ENCODE peak calls at places on chromosomes 3 and 15, in seven cellular contexts. Z is neural progenitor cell, E is adrenal gland, Q is left lung, I is MM.1S, P is tibial nerve, D is tibial artery. F is an unnamed sample. For H3K4me1, the result is how much of the 10 kb centered on the place peaks cover.

GRCh38 chr15:39471791-39472190 is 109.1 kb upstream of the THBS1 start:
- DNase-seq in Z (no peak), E (no peak), Q (no peak), I (no peak), P (no peak), D (no peak), F (no peak)

GRCh38 chr3:196989721-196990262 is 21.2 kb upstream of the PIGZ start:
- DNase-seq in Z (no peak), E (no peak), Q (no peak), I (no peak), P (no peak), D (peak), F (no peak)

GRCh38 chr3:63538912-63539311 is 113.6 kb upstream of the SNTN start:
- DNase-seq in Z (no peak), E (no peak), Q (no peak), I (peak), P (no peak), D (no peak), F (no peak)

GRCh38 chr3:43503067-43503728 is 118.6 kb downstream of the ANO10 start:
- DNase-seq in Z (peak), E (no peak), Q (no peak), I (peak), P (no peak), D (no peak), F (no peak)

GRCh38 chr3:190323241-190323617 is 983 bp upstream of the CLDN1 start:
- DNase-seq in Z (no peak), E (no peak), Q (no peak), I (no peak), P (no peak), D (no peak), F (no peak)

GRCh38 chr3:120419797-120420196 is 31.0 kb downstream of the FSTL1 start:
- DNase-seq in Z (no peak), E (peak), Q (no peak), I (no peak), P (no peak), D (no peak), F (no peak)

GRCh38 chr3:179015551-179016020 is 56.0 kb downstream of the ZMAT3 start:
- DNase-seq in Z (peak), E (no peak), Q (no peak), I (peak), P (no peak), D (no peak), F (no peak)

GRCh38 chr3:194265996-194266657 is 85.0 kb downstream of the CPN2 start:
- DNase-seq in Z (no peak), E (no peak), Q (no peak), I (no peak), P (no peak), D (peak), F (no peak)

GRCh38 chr15:96549136-96549535 is 218.6 kb downstream of the NR2F2 start:
- DNase-seq in Z (no peak), E (no peak), Q (no peak), I (no peak), P (no peak), D (no peak), F (no peak)

GRCh38 chr3:49805367-49805782 is 2.3 kb downstream of the INKA1 start:
- DNase-seq in Z (no peak), E (peak), Q (peak), I (no peak), P (peak), D (peak), F (peak)

GRCh38 chr3:184272269-184272668 is 3.6 kb upstream of the ECE2 start:
- DNase-seq in Z (no peak), E (no peak), Q (no peak), I (no peak), P (no peak), D (no peak), F (no peak)

GRCh38 chr3:5195605-5196004 is 8.1 kb downstream of the EDEM1 start:
- DNase-seq in Z (no peak), E (peak), Q (peak), I (peak), P (no peak), D (no peak), F (no peak)

GRCh38 chr15:65033659-65034269 is 4.3 kb upstream of the MTFMT start:
- DNase-seq in Z (peak), E (no peak), Q (no peak), I (peak), P (no peak), D (no peak), F (no peak)

GRCh38 chr3:13598926-13599886 is 50.3 kb downstream of the FBLN2 start:
- DNase-seq in Z (no peak), E (no peak), Q (no peak), I (no peak), P (no peak), D (no peak), F (no peak)

GRCh38 chr3:45906681-45907220 is 20.4 kb downstream of the CCR9 start:
- DNase-seq in Z (peak), E (no peak), Q (no peak), I (peak), P (no peak), D (no peak), F (no peak)

GRCh38 chr3:22685598-22685997 is 517.5 kb upstream of the UBE2E2 start:
- DNase-seq in Z (peak), E (no peak), Q (no peak), I (no peak), P (no peak), D (no peak), F (no peak)

GRCh38 chr3:103271575-103271974 is 836.8 kb downstream of the ZPLD1 start:
- DNase-seq in Z (no peak), E (no peak), Q (no peak), I (no peak), P (no peak), D (no peak), F (no peak)

GRCh38 chr3:140509534-140509933 is 168.3 kb upstream of the TRIM42 start:
- DNase-seq in Z (peak), E (no peak), Q (no peak), I (no peak), P (no peak), D (no peak), F (no peak)

GRCh38 chr15:64706011-64706911 is 69.1 kb downstream of the RBPMS2 start:
- DNase-seq in Z (no peak), E (no peak), Q (no peak), I (no peak), P (no peak), D (no peak), F (no peak)

GRCh38 chr15:41501961-41502786 is 8.5 kb downstream of the ITPKA start:
- DNase-seq in Z (peak), E (no peak), Q (no peak), I (no peak), P (no peak), D (no peak), F (no peak)

GRCh38 chr3:116483135-116483534 is 37.8 kb upstream of the LSAMP start:
- DNase-seq in Z (no peak), E (no peak), Q (no peak), I (no peak), P (no peak), D (no peak), F (no peak)

GRCh38 chr15:85615930-85616329 is 178.8 kb downstream of the KLHL25 start:
- DNase-seq in Z (peak), E (no peak), Q (no peak), I (peak), P (no peak), D (no peak), F (no peak)

GRCh38 chr3:197003461-197004385 is 25.9 kb downstream of the MELTF start:
- DNase-seq in Z (peak), E (no peak), Q (no peak), I (peak), P (no peak), D (peak), F (peak)

GRCh38 chr3:25555695-25556094 is 109.0 kb downstream of the TOP2B start:
- DNase-seq in Z (no peak), E (no peak), Q (no peak), I (no peak), P (no peak), D (no peak), F (no peak)

GRCh38 chr3:43797794-43798193 is 107.1 kb downstream of the ABHD5 start:
- DNase-seq in Z (no peak), E (no peak), Q (no peak), I (no peak), P (no peak), D (no peak), F (no peak)

GRCh38 chr3:122681294-122682015 is 816 bp downstream of the PARP14 start:
- DNase-seq in Z (no peak), E (no peak), Q (no peak), I (no peak), P (no peak), D (no peak), F (peak)

GRCh38 chr3:133573629-133574194 is at the start of gene CDV3:
- DNase-seq in Z (peak), E (no peak), Q (no peak), I (no peak), P (no peak), D (no peak), F (no peak)

GRCh38 chr3:156240642-156241041 is 120.3 kb downstream of the KCNAB1 start:
- DNase-seq in Z (no peak), E (no peak), Q (no peak), I (no peak), P (no peak), D (no peak), F (no peak)

GRCh38 chr3:39193391-39193790 is 996 bp upstream of the XIRP1 start:
- DNase-seq in Z (no peak), E (no peak), Q (no peak), I (no peak), P (no peak), D (no peak), F (no peak)

GRCh38 chr3:42747581-42747980 is 25.5 kb downstream of the CCDC13 start:
- DNase-seq in Z (no peak), E (no peak), Q (peak), I (no peak), P (no peak), D (peak), F (no peak)

GRCh38 chr3:44208568-44208967 is 33.1 kb upstream of the TOPAZ1 start:
- DNase-seq in Z (no peak), E (no peak), Q (no peak), I (no peak), P (no peak), D (no peak), F (no peak)

GRCh38 chr3:124174910-124175874 is 183.3 kb upstream of the ROPN1 start:
- DNase-seq in Z (no peak), E (no peak), Q (no peak), I (no peak), P (no peak), D (no peak), F (no peak)

GRCh38 chr3:50321146-50321843 is 1.2 kb downstream of the HYAL2 start:
- DNase-seq in Z (peak), E (peak), Q (peak), I (peak), P (peak), D (peak), F (peak)

GRCh38 chr3:77320514-77320913 is 280.6 kb downstream of the ROBO2 start:
- DNase-seq in Z (peak), E (no peak), Q (no peak), I (peak), P (no peak), D (no peak), F (no peak)

GRCh38 chr3:10319804-10320203 is 1.1 kb downstream of the SEC13 start:
- DNase-seq in Z (no peak), E (no peak), Q (no peak), I (no peak), P (no peak), D (no peak), F (no peak)
- H3K4me1 ChIP-seq in Z (under half), E (under half), Q (under half), I (under half), P (under half), D (under half), F (under half)

DNA sequence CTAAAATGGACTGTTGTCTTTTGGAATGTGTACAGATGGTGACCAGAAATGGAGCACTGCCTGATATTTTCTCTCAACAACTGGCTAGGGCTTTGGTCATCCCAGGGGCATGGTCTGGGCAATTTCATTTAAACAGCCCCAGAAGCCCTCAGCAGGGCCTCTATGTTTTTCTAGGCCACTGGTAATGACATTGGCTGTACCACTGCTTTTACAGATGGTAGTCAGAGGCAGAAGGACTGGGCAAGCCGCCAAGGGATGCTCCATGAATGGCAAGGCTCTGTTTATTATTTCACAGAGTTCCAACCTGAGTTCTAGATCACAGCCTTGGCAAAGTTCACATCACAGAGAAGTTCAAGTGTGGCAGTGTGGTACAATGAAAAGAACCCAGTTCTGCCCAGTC is 37.0 kb upstream of the LMCD1 start:
- DNase-seq in Z (no peak), E (no peak), Q (no peak), I (no peak), P (no peak), D (peak), F (no peak)
- TF ChIP-seq CTCF in Z (no peak), E (no peak), Q (no peak), I (no peak), P (no peak), D (no peak), F (no peak)

GRCh38 chr3:27344192-27344591 is 25.0 kb downstream of the NEK10 start:
- DNase-seq in Z (no peak), E (no peak), Q (no peak), I (no peak), P (no peak), D (no peak), F (no peak)

GRCh38 chr3:27345045-27345444 is 24.1 kb downstream of the NEK10 start:
- DNase-seq in Z (no peak), E (no peak), Q (no peak), I (no peak), P (no peak), D (no peak), F (no peak)

GRCh38 chr3:27342279-27342678 is 26.9 kb downstream of the NEK10 start:
- DNase-seq in Z (no peak), E (no peak), Q (no peak), I (no peak), P (no peak), D (no peak), F (no peak)

GRCh38 chr3:27345959-27346865 is 23.0 kb downstream of the NEK10 start:
- DNase-seq in Z (no peak), E (no peak), Q (no peak), I (no peak), P (no peak), D (no peak), F (no peak)

GRCh38 chr3:27345493-27345892 is 23.7 kb downstream of the NEK10 start:
- DNase-seq in Z (no peak), E (no peak), Q (no peak), I (no peak), P (no peak), D (no peak), F (no peak)
- H3K4me1 ChIP-seq in Z (under half), E (under half), Q (under half), I (under half), P (under half), D (under half), F (under half)

DNA sequence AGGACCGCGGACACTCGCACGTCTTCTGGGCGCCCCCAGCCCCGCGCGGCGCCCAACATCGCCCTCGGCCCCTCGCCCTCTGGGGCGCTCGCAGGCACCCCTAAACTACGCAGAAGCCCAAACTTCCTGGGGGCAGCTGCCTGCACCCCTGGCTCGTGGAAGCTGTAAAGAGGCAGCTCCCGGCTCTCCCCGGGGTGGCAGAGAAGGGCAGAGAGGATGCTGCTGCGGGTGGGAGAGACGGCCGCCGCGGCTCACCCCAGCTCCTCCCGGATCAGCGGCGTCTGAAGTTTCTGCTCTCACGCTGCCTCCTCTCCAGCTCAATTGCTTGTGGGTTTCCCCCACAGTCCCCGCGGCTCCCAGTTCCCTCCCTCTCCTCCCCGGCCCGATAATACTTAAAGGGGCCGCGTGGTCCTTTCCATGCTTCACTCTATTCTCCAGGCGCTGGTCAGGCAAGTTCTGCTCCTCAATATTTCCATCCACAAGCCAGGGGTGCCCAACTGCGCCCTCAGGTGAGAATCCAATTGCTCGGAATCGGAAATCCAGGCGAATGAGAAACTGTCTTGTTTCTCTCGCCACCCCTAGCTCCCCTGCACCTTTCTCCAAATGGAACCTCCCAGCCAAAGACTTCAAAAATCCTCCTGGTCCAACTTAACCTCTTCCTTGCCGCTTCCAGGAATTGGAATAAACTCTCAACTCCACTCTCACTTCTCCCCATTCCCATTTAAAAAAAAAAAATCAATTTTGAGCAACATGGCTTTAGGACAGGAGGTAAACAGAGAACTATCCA is 748.5 kb downstream of the ROBO1 start:
- DNase-seq in Z (peak), E (peak), Q (peak), I (peak), P (peak), D (peak), F (peak)
- TF ChIP-seq CTCF in Z (no peak), E (no peak), Q (no peak), I (no peak), P (peak), D (no peak), F (peak)

DNA sequence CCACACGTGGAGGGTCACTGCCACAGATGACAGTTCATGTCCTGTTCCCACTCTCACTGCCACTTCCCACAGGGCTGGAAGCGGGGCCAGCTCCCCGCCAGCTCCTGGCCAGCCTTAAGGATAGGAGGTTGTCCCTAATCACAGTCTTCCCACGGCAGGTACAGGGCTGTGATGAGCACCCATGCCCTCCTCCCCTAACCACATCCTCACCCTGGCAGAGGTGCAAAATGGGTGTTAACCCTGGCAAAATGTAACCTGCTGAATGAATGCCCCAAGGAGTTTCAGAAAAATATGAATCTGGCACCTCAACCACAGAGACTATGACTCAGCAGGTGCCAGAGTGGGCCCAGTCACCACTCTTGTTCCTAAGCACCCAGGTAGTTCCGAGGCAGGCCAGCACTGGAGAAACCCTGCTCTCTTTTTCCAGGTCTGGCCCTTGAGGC is 185.1 kb upstream of the TPM1 start:
- DNase-seq in Z (no peak), E (no peak), Q (peak), I (peak), P (no peak), D (no peak), F (no peak)
- H3K4me1 ChIP-seq in Z (under half), E (under half), Q (under half), I (under half), P (under half), D (under half), F (under half)

GRCh38 chr3:182703233-182703632 is 90.1 kb upstream of the ATP11B start:
- DNase-seq in Z (no peak), E (no peak), Q (no peak), I (no peak), P (no peak), D (no peak), F (no peak)

GRCh38 chr3:182708810-182709209 is 84.5 kb upstream of the ATP11B start:
- DNase-seq in Z (no peak), E (no peak), Q (no peak), I (no peak), P (no peak), D (no peak), F (no peak)

GRCh38 chr3:182709306-182709705 is 84.0 kb upstream of the ATP11B start:
- DNase-seq in Z (no peak), E (no peak), Q (no peak), I (no peak), P (no peak), D (no peak), F (no peak)

GRCh38 chr3:182702216-182702615 is 91.1 kb upstream of the ATP11B start:
- DNase-seq in Z (no peak), E (no peak), Q (no peak), I (no peak), P (no peak), D (no peak), F (no peak)

DNA sequence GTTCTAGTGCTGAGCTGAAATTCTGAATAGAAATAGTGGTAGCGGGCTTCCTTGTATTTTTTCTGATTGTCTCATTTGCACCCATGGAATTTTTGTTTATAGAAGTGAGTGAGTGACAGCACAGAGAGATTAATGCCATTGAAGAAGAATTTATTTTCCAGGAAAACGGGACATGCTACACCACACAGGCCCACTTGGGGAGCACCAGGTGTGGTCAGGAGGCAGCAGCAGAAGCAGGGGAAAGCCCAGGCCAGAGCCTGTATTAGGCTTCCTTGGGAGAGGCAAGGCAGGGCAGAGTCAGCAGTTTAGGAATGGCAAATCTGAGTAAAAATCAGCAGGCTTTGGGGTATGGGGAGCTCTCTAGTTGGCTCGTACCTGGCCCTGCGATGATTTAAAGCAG is 88.4 kb upstream of the ATP11B start:
- DNase-seq in Z (peak), E (no peak), Q (no peak), I (no peak), P (no peak), D (no peak), F (no peak)
- TF ChIP-seq CTCF in Z (peak), E (no peak), Q (no peak), I (peak), P (no peak), D (no peak), F (no peak)